ENCODE peak calls at places on chromosomes 12 and 14, in five cellular contexts. Y is Panc1, T is lower leg skin, P is astrocyte of the spinal cord, B is fibroblast of mammary gland. Q is an unnamed sample.

GRCh38 chr14:78446807-78447206 is 276.6 kb downstream of the NRXN3 start:
- DNase-seq in T (no peak), P (peak; percentile 7), B (peak; percentile 15), Y (no peak), Q (no peak)

GRCh38 chr12:47141459-47141858 is 61.7 kb upstream of the AMIGO2 start:
- DNase-seq in P (no peak), Y (no peak), T (no peak), B (no peak), Q (no peak)

GRCh38 chr12:81610955-81611889 is 147.9 kb downstream of the PPFIA2 start:
- DNase-seq in Y (no peak), P (no peak), B (peak; percentile 6), T (no peak), Q (no peak)

GRCh38 chr12:22481557-22482104 is 62.7 kb downstream of the C2CD5 start:
- DNase-seq in P (no peak), Y (no peak), B (no peak), T (no peak), Q (no peak)

GRCh38 chr12:100566887-100567637 is 6.4 kb upstream of the GAS2L3 start:
- DNase-seq in B (peak; percentile 45), T (peak; percentile 41), P (no peak), Y (no peak), Q (no peak)

GRCh38 chr12:11705010-11705409 is 55.5 kb downstream of the ETV6 start:
- DNase-seq in P (peak; percentile 91), T (no peak), Y (no peak), B (peak; percentile 97), Q (no peak)

GRCh38 chr14:21894003-21894897 is 220.6 kb upstream of the OR4E1 start:
- DNase-seq in P (no peak), B (no peak), Y (no peak), T (no peak), Q (no peak)

GRCh38 chr14:84152452-84152851 is 1377.5 kb upstream of the FLRT2 start:
- DNase-seq in P (no peak), T (no peak), B (no peak), Y (no peak), Q (no peak)

GRCh38 chr12:53766881-53767280 is 15.1 kb upstream of the CISTR start:
- DNase-seq in B (no peak), P (no peak), Y (no peak), T (no peak), Q (no peak)

GRCh38 chr14:99351166-99352007 is 79.4 kb upstream of the BCL11B start:
- DNase-seq in B (no peak), P (no peak), Y (no peak), T (no peak), Q (no peak)
- TF ChIP-seq CTCF in B (no peak), P (no peak), Y (no peak), T (no peak), Q (no peak)

GRCh38 chr12:70082997-70083676 is 160.1 kb upstream of the CNOT2 start:
- DNase-seq in T (no peak), Y (no peak), B (no peak), P (no peak), Q (no peak)
- TF ChIP-seq CTCF in T (no peak), Y (no peak), B (no peak), P (no peak), Q (no peak)

GRCh38 chr12:115752913-115753726 is 524.4 kb downstream of the MED13L start:
- DNase-seq in P (peak; percentile 74), T (peak; percentile 35), Y (peak; percentile 27), B (peak; percentile 81), Q (no peak)
- TF ChIP-seq CTCF in P (peak; percentile 60), T (no peak), Y (peak; percentile 78), B (peak; percentile 67), Q (peak; percentile 85)

GRCh38 chr14:72104011-72104613 is 171.9 kb downstream of the RGS6 start:
- DNase-seq in P (no peak), Y (no peak), B (no peak), T (no peak), Q (no peak)
- TF ChIP-seq CTCF in P (peak; percentile 48), Y (peak; percentile 42), B (peak; percentile 20), T (no peak), Q (peak; percentile 73)

Q was measured in type B pancreatic cell.